ENCODE peak calls at places on chromosome 1, in four cellular contexts. One of them, this sample, is unnamed.

GRCh38 chr1:93614550-93615200 is 67.0 kb downstream of the BCAR3 start:
- DNase-seq in transverse colon: peak; percentile 70
- DNase-seq in fibroblast of lung: no peak
- DNase-seq in A549: no peak
- DNase-seq in this sample: no peak

GRCh38 chr1:54714881-54715492 is 674 bp upstream of the TTC4 start:
- DNase-seq in transverse colon: no peak
- DNase-seq in fibroblast of lung: no peak
- DNase-seq in A549: no peak
- DNase-seq in this sample: no peak

GRCh38 chr1:214440219-214440965 is 111.0 kb downstream of the PTPN14 start:
- DNase-seq in transverse colon: no peak
- DNase-seq in fibroblast of lung: no peak
- DNase-seq in A549: no peak
- DNase-seq in this sample: no peak

GRCh38 chr1:1939296-1940122 is 20.4 kb upstream of the TMEM52 start:
- DNase-seq in transverse colon: no peak
- DNase-seq in fibroblast of lung: no peak
- DNase-seq in A549: no peak
- DNase-seq in this sample: no peak

GRCh38 chr1:74280642-74281396 is 45.6 kb downstream of the TNNI3K start:
- DNase-seq in transverse colon: no peak
- DNase-seq in fibroblast of lung: no peak
- DNase-seq in A549: no peak
- DNase-seq in this sample: no peak

GRCh38 chr1:31753623-31754349 is 10.4 kb downstream of the ADGRB2 start:
- DNase-seq in transverse colon: peak; percentile 80
- DNase-seq in fibroblast of lung: no peak
- DNase-seq in A549: no peak
- DNase-seq in this sample: peak; percentile 71

GRCh38 chr1:158095737-158096335 is 84.9 kb upstream of the CD1D start:
- DNase-seq in transverse colon: peak; percentile 29
- DNase-seq in fibroblast of lung: no peak
- DNase-seq in A549: peak; percentile 38
- DNase-seq in this sample: no peak

GRCh38 chr1:43655953-43656352 is 6.0 kb downstream of the KDM4A start:
- DNase-seq in transverse colon: no peak
- DNase-seq in fibroblast of lung: no peak
- DNase-seq in A549: no peak
- DNase-seq in this sample: no peak

GRCh38 chr1:57340361-57341192 is 83.3 kb downstream of the DAB1 start:
- DNase-seq in transverse colon: no peak
- DNase-seq in fibroblast of lung: no peak
- DNase-seq in A549: no peak
- DNase-seq in this sample: no peak

GRCh38 chr1:19374402-19374801 is 62.3 kb downstream of the SLC66A1 start:
- DNase-seq in transverse colon: no peak
- DNase-seq in fibroblast of lung: no peak
- DNase-seq in A549: peak; percentile 21
- DNase-seq in this sample: no peak

GRCh38 chr1:7721940-7722669 is 49.0 kb upstream of the VAMP3 start:
- DNase-seq in transverse colon: no peak
- DNase-seq in fibroblast of lung: no peak
- DNase-seq in A549: no peak
- DNase-seq in this sample: no peak

GRCh38 chr1:83702349-83702748 is 296.6 kb downstream of the TTLL7 start:
- DNase-seq in transverse colon: no peak
- DNase-seq in fibroblast of lung: no peak
- DNase-seq in A549: no peak
- DNase-seq in this sample: no peak

GRCh38 chr1:62746086-62746808 is 37.7 kb upstream of the ATG4C start:
- DNase-seq in transverse colon: no peak
- DNase-seq in fibroblast of lung: peak; percentile 55
- DNase-seq in A549: peak; percentile 36
- DNase-seq in this sample: no peak

GRCh38 chr1:180482425-180483275 is 19.7 kb downstream of the ACBD6 start:
- DNase-seq in transverse colon: no peak
- DNase-seq in fibroblast of lung: peak; percentile 37
- DNase-seq in A549: peak; percentile 62
- DNase-seq in this sample: no peak

GRCh38 chr1:171563675-171564074 is 58.4 kb upstream of the MYOCOS start:
- DNase-seq in transverse colon: no peak
- DNase-seq in fibroblast of lung: peak; percentile 84
- DNase-seq in A549: no peak
- DNase-seq in this sample: no peak

GRCh38 chr1:198892065-198892464 is 253.2 kb downstream of the PTPRC start:
- DNase-seq in transverse colon: no peak
- DNase-seq in fibroblast of lung: peak; percentile 77
- DNase-seq in A549: no peak
- DNase-seq in this sample: no peak

GRCh38 chr1:196651637-196652215 is at the start of gene CFH:
- DNase-seq in transverse colon: no peak
- DNase-seq in fibroblast of lung: peak; percentile 95
- DNase-seq in A549: peak; percentile 23
- DNase-seq in this sample: no peak

GRCh38 chr1:116461723-116462122 is 88.7 kb downstream of the ATP1A1 start:
- DNase-seq in transverse colon: no peak
- DNase-seq in fibroblast of lung: no peak
- DNase-seq in A549: no peak
- DNase-seq in this sample: no peak

GRCh38 chr1:109529895-109530456 is 9.7 kb upstream of the GPR61 start:
- DNase-seq in transverse colon: no peak
- DNase-seq in fibroblast of lung: no peak
- DNase-seq in A549: no peak
- DNase-seq in this sample: no peak

GRCh38 chr1:240608707-240609106 is 3.2 kb downstream of the GREM2 start:
- DNase-seq in transverse colon: peak; percentile 18
- DNase-seq in fibroblast of lung: no peak
- DNase-seq in A549: peak; percentile 38
- DNase-seq in this sample: no peak

GRCh38 chr1:47779613-47780012 is 217.6 kb downstream of the TRABD2B start:
- DNase-seq in transverse colon: no peak
- DNase-seq in fibroblast of lung: no peak
- DNase-seq in A549: no peak
- DNase-seq in this sample: no peak

GRCh38 chr1:11817192-11817591 is 11.2 kb downstream of the CLCN6 start:
- DNase-seq in transverse colon: no peak
- DNase-seq in fibroblast of lung: no peak
- DNase-seq in A549: no peak
- DNase-seq in this sample: no peak

GRCh38 chr1:934991-935750 is 11.4 kb downstream of the SAMD11 start:
- DNase-seq in transverse colon: no peak
- DNase-seq in fibroblast of lung: no peak
- DNase-seq in A549: no peak
- DNase-seq in this sample: no peak

GRCh38 chr1:91026320-91026719 is 4.5 kb upstream of the ZNF644 start:
- DNase-seq in transverse colon: no peak
- DNase-seq in fibroblast of lung: no peak
- DNase-seq in A549: no peak
- DNase-seq in this sample: no peak

GRCh38 chr1:23403038-23403336 is 21.6 kb downstream of the TCEA3 start:
- DNase-seq in transverse colon: no peak
- DNase-seq in fibroblast of lung: peak; percentile 86
- DNase-seq in A549: peak; percentile 53
- DNase-seq in this sample: no peak

GRCh38 chr1:171218661-171219060 is 29.6 kb upstream of the FMO1 start:
- DNase-seq in transverse colon: no peak
- DNase-seq in fibroblast of lung: no peak
- DNase-seq in A549: no peak
- DNase-seq in this sample: no peak

GRCh38 chr1:39098569-39099250 is 72.6 kb downstream of the NDUFS5 start:
- DNase-seq in transverse colon: peak; percentile 56
- DNase-seq in fibroblast of lung: peak; percentile 90
- DNase-seq in A549: peak; percentile 93
- DNase-seq in this sample: peak; percentile 49

GRCh38 chr1:235999259-235999925 is 65.5 kb downstream of the NID1 start:
- DNase-seq in transverse colon: no peak
- DNase-seq in fibroblast of lung: peak; percentile 98
- DNase-seq in A549: peak; percentile 81
- DNase-seq in this sample: peak; percentile 46

GRCh38 chr1:2526824-2527552 is 592 bp upstream of the PANK4 start:
- DNase-seq in transverse colon: peak; percentile 49
- DNase-seq in fibroblast of lung: peak; percentile 48
- DNase-seq in A549: no peak
- DNase-seq in this sample: peak; percentile 72

GRCh38 chr1:77825356-77825709 is 45.9 kb downstream of the MIGA1 start:
- DNase-seq in transverse colon: peak; percentile 10
- DNase-seq in fibroblast of lung: peak; percentile 80
- DNase-seq in A549: peak; percentile 68
- DNase-seq in this sample: no peak

GRCh38 chr1:27536767-27537166 is 46.8 kb upstream of the WASF2 start:
- DNase-seq in transverse colon: peak; percentile 27
- DNase-seq in fibroblast of lung: peak; percentile 94
- DNase-seq in A549: peak; percentile 46
- DNase-seq in this sample: no peak

GRCh38 chr1:243287652-243288051 is 31.8 kb downstream of the SDCCAG8 start:
- DNase-seq in transverse colon: no peak
- DNase-seq in fibroblast of lung: peak; percentile 96
- DNase-seq in A549: peak; percentile 26
- DNase-seq in this sample: no peak

DNA sequence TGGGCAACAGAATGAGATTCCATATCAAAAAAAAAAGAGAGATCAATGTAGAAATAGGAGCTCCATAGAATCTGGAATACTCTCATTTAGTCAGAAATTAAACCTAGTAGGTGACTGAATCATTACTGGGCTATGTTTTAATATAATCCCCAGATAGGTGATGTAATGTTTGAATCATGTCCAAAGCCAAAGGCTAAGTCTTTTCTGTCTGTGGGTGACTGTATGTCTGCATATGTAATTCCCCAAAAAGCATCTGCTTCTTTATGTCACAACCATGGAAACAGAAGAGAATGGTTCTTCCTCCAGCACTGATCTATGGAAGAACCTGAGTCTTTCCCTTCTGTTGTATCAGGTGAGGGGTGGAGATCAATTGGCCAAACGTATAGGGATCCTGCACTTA is 5.8 kb downstream of the LAMC2 start:
- DNase-seq in transverse colon: no peak
- DNase-seq in fibroblast of lung: peak; percentile 93
- DNase-seq in A549: peak; percentile 31
- DNase-seq in this sample: no peak
- TF ChIP-seq CTCF in transverse colon: no peak
- TF ChIP-seq CTCF in fibroblast of lung: no peak
- TF ChIP-seq CTCF in A549: no peak
- TF ChIP-seq CTCF in this sample: no peak

GRCh38 chr1:6483010-6483760 is 8.3 kb downstream of the PLEKHG5 start:
- DNase-seq in transverse colon: peak; percentile 83
- DNase-seq in fibroblast of lung: no peak
- DNase-seq in A549: no peak
- DNase-seq in this sample: no peak
- TF ChIP-seq CTCF in transverse colon: no peak
- TF ChIP-seq CTCF in fibroblast of lung: no peak
- TF ChIP-seq CTCF in A549: no peak
- TF ChIP-seq CTCF in this sample: no peak

GRCh38 chr1:26283871-26284596 is 4.1 kb downstream of the SH3BGRL3 start:
- DNase-seq in transverse colon: no peak
- DNase-seq in fibroblast of lung: no peak
- DNase-seq in A549: no peak
- DNase-seq in this sample: no peak
- TF ChIP-seq CTCF in transverse colon: no peak
- TF ChIP-seq CTCF in fibroblast of lung: no peak
- TF ChIP-seq CTCF in A549: no peak
- TF ChIP-seq CTCF in this sample: no peak

DNA sequence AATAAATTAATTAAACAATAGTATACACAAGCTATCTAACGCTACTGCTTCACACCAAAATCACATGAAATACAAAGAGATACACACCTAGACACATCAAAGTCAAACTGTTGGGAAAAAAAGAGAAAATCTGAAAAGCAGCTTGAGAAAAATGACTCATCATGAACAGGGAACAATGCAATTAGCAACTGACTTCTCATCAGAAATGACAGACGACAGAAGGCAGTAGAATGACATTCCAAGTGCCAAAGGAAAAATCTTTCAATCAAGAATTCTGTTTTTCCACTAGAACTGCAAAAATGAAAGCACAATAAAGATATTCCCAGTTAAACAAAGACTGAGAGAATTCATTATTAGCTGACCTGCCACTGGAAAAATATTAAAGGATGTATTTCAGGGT is 57.2 kb downstream of the CAPN9 start:
- DNase-seq in transverse colon: no peak
- DNase-seq in fibroblast of lung: no peak
- DNase-seq in A549: no peak
- DNase-seq in this sample: no peak
- TF ChIP-seq CTCF in transverse colon: no peak
- TF ChIP-seq CTCF in fibroblast of lung: no peak
- TF ChIP-seq CTCF in A549: no peak
- TF ChIP-seq CTCF in this sample: no peak

GRCh38 chr1:92076363-92076762 is 1.2 kb upstream of the SETSIP start:
- DNase-seq in transverse colon: no peak
- DNase-seq in fibroblast of lung: no peak
- DNase-seq in A549: no peak
- DNase-seq in this sample: no peak

GRCh38 chr1:92081031-92081430 is 886 bp downstream of the BTBD8 start:
- DNase-seq in transverse colon: no peak
- DNase-seq in fibroblast of lung: no peak
- DNase-seq in A549: no peak
- DNase-seq in this sample: no peak

GRCh38 chr1:92084651-92085050 is 4.5 kb downstream of the BTBD8 start:
- DNase-seq in transverse colon: no peak
- DNase-seq in fibroblast of lung: no peak
- DNase-seq in A549: no peak
- DNase-seq in this sample: no peak

GRCh38 chr1:92079441-92079840 is 704 bp upstream of the BTBD8 start:
- DNase-seq in transverse colon: no peak
- DNase-seq in fibroblast of lung: no peak
- DNase-seq in A549: no peak
- DNase-seq in this sample: no peak

GRCh38 chr1:92080128-92080985 is at the start of gene BTBD8:
- DNase-seq in transverse colon: peak; percentile 87
- DNase-seq in fibroblast of lung: peak; percentile 72
- DNase-seq in A549: peak; percentile 71
- DNase-seq in this sample: peak; percentile 47
- TF ChIP-seq CTCF in transverse colon: no peak
- TF ChIP-seq CTCF in fibroblast of lung: no peak
- TF ChIP-seq CTCF in A549: no peak
- TF ChIP-seq CTCF in this sample: no peak